ENCODE peak calls at places on chromosome 3, in five cellular contexts. I is neural progenitor cell, U is NCI-H1105 treated with DMSO at 0.1 percent for 48 hours, F is GM12891, G is cardiac fibroblast. C is an unnamed sample.

GRCh38 chr3:15974647-15975046 is 176.9 kb upstream of the ANKRD28 start:
- DNase-seq in I (peak), U (no peak), F (no peak), G (no peak), C (peak)

GRCh38 chr3:144364797-144365196 is 393.2 kb downstream of the DIPK2A start:
- DNase-seq in I (no peak), U (no peak), F (no peak), G (peak), C (no peak)

GRCh38 chr3:107106316-107106715 is 270.9 kb upstream of the CCDC54 start:
- DNase-seq in I (no peak), U (no peak), F (no peak), G (peak), C (no peak)

GRCh38 chr3:48256557-48256956 is 15.7 kb downstream of the ZNF589 start:
- DNase-seq in I (no peak), U (no peak), F (no peak), G (no peak), C (no peak)

GRCh38 chr3:43953375-43953774 is 262.6 kb downstream of the ABHD5 start:
- DNase-seq in I (no peak), U (no peak), F (no peak), G (no peak), C (no peak)

GRCh38 chr3:53072653-53073552 is 27.0 kb upstream of the SFMBT1 start:
- DNase-seq in I (peak), U (peak), F (peak), G (peak), C (peak)

GRCh38 chr3:45983865-45984264 is 11.8 kb downstream of the FYCO1 start:
- DNase-seq in I (no peak), U (no peak), F (no peak), G (no peak), C (no peak)

GRCh38 chr3:188446791-188447190 is 292.8 kb downstream of the LPP start:
- DNase-seq in I (no peak), U (no peak), F (no peak), G (no peak), C (no peak)

GRCh38 chr3:184358140-184358767 is 3.2 kb downstream of the CLCN2 start:
- DNase-seq in I (no peak), U (no peak), F (no peak), G (no peak), C (peak)

GRCh38 chr3:99352811-99353210 is 285.6 kb upstream of the COL8A1 start:
- DNase-seq in I (no peak), U (no peak), F (no peak), G (no peak), C (no peak)

GRCh38 chr3:186492594-186492993 is 51.6 kb downstream of the CRYGS start:
- DNase-seq in I (no peak), U (no peak), F (no peak), G (no peak), C (no peak)

GRCh38 chr3:50242778-50243551 is 7.0 kb downstream of the GNAI2 start:
- DNase-seq in I (no peak), U (no peak), F (no peak), G (peak), C (no peak)